ENCODE peak calls at places on chromosome X, in four cellular contexts. One of them, this sample, is unnamed.

GRCh38 chrX:17355976-17356375 is 19.0 kb upstream of the NHS start:
- DNase-seq in GM12891: no peak
- DNase-seq in stomach: no peak
- DNase-seq in prostate gland: no peak
- DNase-seq in this sample: no peak

GRCh38 chrX:155968106-155968714 is 29.3 kb upstream of the IL9R start:
- DNase-seq in prostate gland: no peak
- DNase-seq in stomach: no peak
- DNase-seq in GM12891: no peak
- DNase-seq in this sample: no peak

GRCh38 chrX:9885150-9885549 is 82.0 kb upstream of the CLDN34 start:
- DNase-seq in GM12891: peak
- DNase-seq in prostate gland: peak
- DNase-seq in stomach: peak
- DNase-seq in this sample: peak

GRCh38 chrX:154748712-154749339 is 2.1 kb downstream of the GAB3 start:
- DNase-seq in prostate gland: no peak
- DNase-seq in stomach: no peak
- DNase-seq in GM12891: no peak
- DNase-seq in this sample: no peak

GRCh38 chrX:66200855-66201795 is 37.1 kb downstream of the HEPH start:
- DNase-seq in GM12891: no peak
- DNase-seq in stomach: no peak
- DNase-seq in prostate gland: no peak
- DNase-seq in this sample: no peak

GRCh38 chrX:17413228-17413627 is 38.2 kb downstream of the NHS start:
- DNase-seq in GM12891: no peak
- DNase-seq in stomach: no peak
- DNase-seq in prostate gland: no peak
- DNase-seq in this sample: no peak

GRCh38 chrX:769796-770195 is 139.2 kb downstream of the SHOX start:
- DNase-seq in prostate gland: no peak
- DNase-seq in stomach: no peak
- DNase-seq in GM12891: no peak
- DNase-seq in this sample: no peak

GRCh38 chrX:119686087-119686639 is 6.8 kb downstream of the SEPTIN6 start:
- DNase-seq in stomach: no peak
- DNase-seq in GM12891: no peak
- DNase-seq in prostate gland: no peak
- DNase-seq in this sample: no peak

GRCh38 chrX:103343105-103343504 is 13.1 kb downstream of the TCEAL7 start:
- DNase-seq in stomach: peak
- DNase-seq in GM12891: no peak
- DNase-seq in prostate gland: peak
- DNase-seq in this sample: no peak

GRCh38 chrX:70129811-70130210 is 3.4 kb upstream of the IGBP1 start:
- DNase-seq in prostate gland: no peak
- DNase-seq in GM12891: no peak
- DNase-seq in stomach: no peak
- DNase-seq in this sample: no peak

GRCh38 chrX:3124041-3124440 is 82.8 kb downstream of the ARSF start:
- DNase-seq in GM12891: no peak
- DNase-seq in stomach: no peak
- DNase-seq in prostate gland: no peak
- DNase-seq in this sample: no peak

GRCh38 chrX:153861147-153861546 is 24.8 kb downstream of the L1CAM start:
- DNase-seq in GM12891: no peak
- DNase-seq in prostate gland: no peak
- DNase-seq in stomach: no peak
- DNase-seq in this sample: no peak

GRCh38 chrX:97597954-97598353 is 714.2 kb downstream of the RPA4 start:
- DNase-seq in GM12891: no peak
- DNase-seq in prostate gland: no peak
- DNase-seq in stomach: no peak
- DNase-seq in this sample: no peak

GRCh38 chrX:106278951-106279350 is 110.8 kb downstream of the PWWP3B start:
- DNase-seq in stomach: no peak
- DNase-seq in GM12891: no peak
- DNase-seq in prostate gland: no peak
- DNase-seq in this sample: no peak

GRCh38 chrX:21412883-21413282 is 38.7 kb downstream of the CNKSR2 start:
- DNase-seq in prostate gland: no peak
- DNase-seq in stomach: no peak
- DNase-seq in GM12891: no peak
- DNase-seq in this sample: no peak

GRCh38 chrX:9911479-9911878 is 55.7 kb upstream of the CLDN34 start:
- DNase-seq in GM12891: no peak
- DNase-seq in prostate gland: no peak
- DNase-seq in stomach: no peak
- DNase-seq in this sample: no peak

GRCh38 chrX:115339441-115340025 is 50.0 kb downstream of the LUZP4 start:
- DNase-seq in prostate gland: no peak
- DNase-seq in stomach: no peak
- DNase-seq in GM12891: no peak
- DNase-seq in this sample: no peak

GRCh38 chrX:124502599-124502998 is 156.2 kb downstream of the SH2D1A start:
- DNase-seq in stomach: no peak
- DNase-seq in prostate gland: no peak
- DNase-seq in GM12891: no peak
- DNase-seq in this sample: no peak
- TF ChIP-seq POLR2AphosphoS5 in stomach: no peak
- TF ChIP-seq POLR2AphosphoS5 in prostate gland: no peak
- TF ChIP-seq POLR2AphosphoS5 in GM12891: no peak
- TF ChIP-seq POLR2AphosphoS5 in this sample: no peak

GRCh38 chrX:136779346-136779781 is 1.4 kb downstream of the ARHGEF6 start:
- DNase-seq in prostate gland: no peak
- DNase-seq in GM12891: no peak
- DNase-seq in stomach: no peak
- DNase-seq in this sample: no peak
- TF ChIP-seq POLR2A in prostate gland: no peak
- TF ChIP-seq POLR2A in GM12891: peak
- TF ChIP-seq POLR2A in stomach: no peak
- TF ChIP-seq POLR2A in this sample: peak

GRCh38 chrX:47621851-47622250 is 2.2 kb upstream of the SYN1 start:
- DNase-seq in stomach: no peak
- DNase-seq in prostate gland: no peak
- DNase-seq in GM12891: no peak
- DNase-seq in this sample: no peak

GRCh38 chrX:47619486-47620302 is at the start of gene SYN1:
- DNase-seq in GM12891: peak
- DNase-seq in prostate gland: peak
- DNase-seq in stomach: peak
- DNase-seq in this sample: peak

GRCh38 chrX:47620303-47620685 is 637 bp upstream of the SYN1 start:
- DNase-seq in stomach: no peak
- DNase-seq in prostate gland: no peak
- DNase-seq in GM12891: no peak
- DNase-seq in this sample: no peak

GRCh38 chrX:47625365-47625764 is 4.4 kb downstream of the CFP start:
- DNase-seq in GM12891: no peak
- DNase-seq in stomach: no peak
- DNase-seq in prostate gland: no peak
- DNase-seq in this sample: no peak

GRCh38 chrX:47623540-47624027 is 3.9 kb upstream of the SYN1 start:
- DNase-seq in prostate gland: no peak
- DNase-seq in stomach: no peak
- DNase-seq in GM12891: no peak
- DNase-seq in this sample: no peak
- TF ChIP-seq POLR2AphosphoS5 in prostate gland: no peak
- TF ChIP-seq POLR2AphosphoS5 in stomach: no peak
- TF ChIP-seq POLR2AphosphoS5 in GM12891: no peak
- TF ChIP-seq POLR2AphosphoS5 in this sample: no peak

GRCh38 chrX:23911436-23911835 is 3.6 kb downstream of the CXorf58 start:
- DNase-seq in prostate gland: no peak
- DNase-seq in GM12891: no peak
- DNase-seq in stomach: no peak
- DNase-seq in this sample: no peak

GRCh38 chrX:23908219-23909003 is 605 bp downstream of the CXorf58 start:
- DNase-seq in GM12891: no peak
- DNase-seq in prostate gland: no peak
- DNase-seq in stomach: no peak
- DNase-seq in this sample: no peak

GRCh38 chrX:23904096-23904495 is 3.6 kb downstream of the APOO start:
- DNase-seq in stomach: no peak
- DNase-seq in GM12891: no peak
- DNase-seq in prostate gland: no peak
- DNase-seq in this sample: no peak

GRCh38 chrX:23907106-23907495 is 637 bp downstream of the APOO start:
- DNase-seq in prostate gland: no peak
- DNase-seq in GM12891: no peak
- DNase-seq in stomach: no peak
- DNase-seq in this sample: no peak

GRCh38 chrX:23907496-23908218 is at the start of the genes APOO and CXorf58:
- DNase-seq in GM12891: peak
- DNase-seq in prostate gland: peak
- DNase-seq in stomach: peak
- DNase-seq in this sample: peak
- TF ChIP-seq POLR2A in GM12891: no peak
- TF ChIP-seq POLR2A in prostate gland: no peak
- TF ChIP-seq POLR2A in stomach: no peak
- TF ChIP-seq POLR2A in this sample: peak

GRCh38 chrX:31190221-31190975 is 118.6 kb upstream of the FTHL17 start:
- DNase-seq in prostate gland: no peak
- DNase-seq in stomach: no peak
- DNase-seq in GM12891: no peak
- DNase-seq in this sample: no peak

GRCh38 chrX:31181377-31182038 is 109.7 kb upstream of the FTHL17 start:
- DNase-seq in GM12891: no peak
- DNase-seq in stomach: no peak
- DNase-seq in prostate gland: no peak
- DNase-seq in this sample: no peak

GRCh38 chrX:31186693-31187338 is 115.0 kb upstream of the FTHL17 start:
- DNase-seq in GM12891: no peak
- DNase-seq in stomach: no peak
- DNase-seq in prostate gland: no peak
- DNase-seq in this sample: no peak

DNA sequence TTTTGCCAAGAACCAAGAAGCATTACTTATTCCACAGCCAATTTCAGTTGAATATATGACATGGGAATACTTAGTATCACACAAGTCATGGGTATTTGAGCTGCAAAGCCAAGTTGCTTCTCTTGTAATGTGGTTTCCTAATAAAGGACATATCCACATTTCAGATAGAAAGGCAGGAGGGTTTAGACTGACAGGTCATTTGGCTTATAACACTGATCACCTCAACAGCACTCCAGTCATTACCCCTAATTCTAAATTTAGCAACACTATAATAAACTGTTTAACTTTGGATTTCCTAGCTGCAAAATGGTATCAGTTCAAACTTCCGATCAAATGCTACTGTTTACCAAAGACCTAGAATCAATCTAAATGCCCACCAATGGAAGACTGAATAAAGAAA is 114.0 kb upstream of the FTHL17 start:
- DNase-seq in stomach: no peak
- DNase-seq in GM12891: no peak
- DNase-seq in prostate gland: no peak
- DNase-seq in this sample: no peak
- TF ChIP-seq POLR2AphosphoS5 in stomach: no peak
- TF ChIP-seq POLR2AphosphoS5 in GM12891: no peak
- TF ChIP-seq POLR2AphosphoS5 in prostate gland: no peak
- TF ChIP-seq POLR2AphosphoS5 in this sample: no peak

DNA sequence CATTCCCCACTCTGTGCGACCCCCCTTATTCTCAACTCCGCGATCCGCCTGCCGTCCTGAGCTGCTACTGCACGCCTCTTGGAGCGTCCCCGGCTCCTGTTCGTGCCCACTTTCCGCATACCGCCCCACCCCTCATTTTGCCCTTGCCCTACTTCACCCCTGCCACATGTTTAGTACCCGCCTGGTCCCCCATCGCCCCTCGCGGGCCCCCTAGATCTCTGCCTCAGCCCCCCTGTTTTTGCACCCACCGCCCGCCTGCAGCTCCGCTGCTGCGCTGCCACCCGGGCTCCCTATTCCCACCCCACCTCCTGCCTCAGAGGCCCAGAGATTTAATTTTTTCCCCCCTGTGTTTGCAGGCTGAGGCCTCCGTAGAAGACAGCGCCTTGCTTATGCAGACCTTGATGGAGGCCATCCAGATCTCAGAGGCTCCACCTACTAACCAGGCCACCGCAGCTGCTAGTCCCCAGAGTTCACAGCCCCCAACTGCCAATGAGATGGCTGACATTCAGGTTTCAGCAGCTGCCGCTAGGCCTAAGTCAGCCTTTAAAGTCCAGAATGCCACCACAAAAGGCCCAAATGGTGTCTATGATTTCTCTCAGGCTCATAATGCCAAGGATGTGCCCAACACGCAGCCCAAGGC is 1.4 kb downstream of the MAGED1 start:
- DNase-seq in stomach: no peak
- DNase-seq in GM12891: peak
- DNase-seq in prostate gland: no peak
- DNase-seq in this sample: no peak
- TF ChIP-seq POLR2A in stomach: no peak
- TF ChIP-seq POLR2A in GM12891: no peak
- TF ChIP-seq POLR2A in prostate gland: no peak
- TF ChIP-seq POLR2A in this sample: peak